ENCODE peak calls at places on chromosomes 4 and X, in eight cellular contexts. H, Y, L, O, G, C, K and N are unnamed samples.

GRCh38 chrX:119734897-119735339 is 23.5 kb upstream of the SOWAHD start:
- DNase-seq in H (peak), Y (no peak), L (no peak), O (peak), G (peak), C (no peak), K (peak), N (no peak)

GRCh38 chr4:25863347-25863784 is 578 bp upstream of the SEL1L3 start:
- DNase-seq in H (no peak), Y (no peak), L (no peak), O (no peak), G (no peak), C (no peak), K (peak), N (no peak)

GRCh38 chr4:52869196-52869595 is 7.1 kb downstream of the RASL11B start:
- DNase-seq in H (peak), Y (peak), L (no peak), O (peak), G (peak), C (no peak), K (peak), N (no peak)

GRCh38 chr4:169351860-169352259 is 81.1 kb upstream of the SH3RF1 start:
- DNase-seq in H (peak), Y (no peak), L (no peak), O (no peak), G (no peak), C (no peak), K (no peak), N (no peak)

GRCh38 chr4:153345011-153345981 is 808 bp downstream of the MND1 start:
- DNase-seq in H (peak), Y (peak), L (no peak), O (peak), G (peak), C (peak), K (peak), N (no peak)

GRCh38 chrX:129983575-129984131 is 1.2 kb downstream of the BCORL1 start:
- DNase-seq in H (no peak), Y (no peak), L (no peak), O (no peak), G (peak), C (peak), K (peak), N (no peak)

GRCh38 chr4:40916880-40917279 is 167.1 kb downstream of the NSUN7 start:
- DNase-seq in H (peak), Y (no peak), L (no peak), O (peak), G (peak), C (no peak), K (peak), N (no peak)

GRCh38 chr4:152255437-152255836 is 280.5 kb downstream of the FBXW7 start:
- DNase-seq in H (no peak), Y (no peak), L (no peak), O (peak), G (peak), C (no peak), K (no peak), N (no peak)

GRCh38 chr4:47741200-47741599 is 96.7 kb downstream of the CORIN start:
- DNase-seq in H (peak), Y (no peak), L (no peak), O (peak), G (no peak), C (no peak), K (no peak), N (no peak)

GRCh38 chrX:120797201-120797938 is 78.3 kb downstream of the CT47B1 start:
- DNase-seq in H (peak), Y (no peak), L (no peak), O (peak), G (no peak), C (no peak), K (no peak), N (no peak)

GRCh38 chrX:124665878-124666425 is 319.6 kb downstream of the SH2D1A start:
- DNase-seq in H (no peak), Y (no peak), L (no peak), O (no peak), G (no peak), C (no peak), K (no peak), N (no peak)

GRCh38 chrX:105136786-105137185 is 83.7 kb downstream of the TEX13A start:
- DNase-seq in H (no peak), Y (no peak), L (no peak), O (no peak), G (no peak), C (no peak), K (no peak), N (no peak)

GRCh38 chr4:11623726-11624037 is 195.0 kb upstream of the HS3ST1 start:
- DNase-seq in H (peak), Y (no peak), L (no peak), O (no peak), G (no peak), C (no peak), K (peak), N (no peak)

GRCh38 chr4:122577808-122578781 is 42.8 kb downstream of the IL21 start:
- DNase-seq in H (peak), Y (no peak), L (no peak), O (peak), G (no peak), C (peak), K (no peak), N (no peak)

GRCh38 chr4:101400096-101400495 is 52.8 kb upstream of the PPP3CA start:
- DNase-seq in H (peak), Y (no peak), L (no peak), O (no peak), G (no peak), C (no peak), K (no peak), N (no peak)

GRCh38 chr4:54185380-54185779 is 43.7 kb upstream of the PDGFRA start:
- DNase-seq in H (no peak), Y (no peak), L (no peak), O (no peak), G (no peak), C (no peak), K (no peak), N (no peak)
- TF ChIP-seq CTCF in H (peak), Y (no peak), L (no peak), O (no peak), G (no peak), C (no peak), K (no peak), N (no peak)

GRCh38 chr4:23369331-23369730 is 520.5 kb downstream of the PPARGC1A start:
- DNase-seq in H (no peak), Y (no peak), L (no peak), O (no peak), G (no peak), C (no peak), K (no peak), N (no peak)

GRCh38 chr4:23365086-23365485 is 524.8 kb downstream of the PPARGC1A start:
- DNase-seq in H (no peak), Y (no peak), L (no peak), O (no peak), G (no peak), C (no peak), K (no peak), N (no peak)

GRCh38 chr4:23364167-23364566 is 525.7 kb downstream of the PPARGC1A start:
- DNase-seq in H (no peak), Y (no peak), L (no peak), O (no peak), G (no peak), C (no peak), K (no peak), N (no peak)

GRCh38 chr4:23366207-23366906 is 523.5 kb downstream of the PPARGC1A start:
- DNase-seq in H (no peak), Y (no peak), L (no peak), O (no peak), G (no peak), C (no peak), K (no peak), N (no peak)

GRCh38 chr4:23368081-23368697 is 521.7 kb downstream of the PPARGC1A start:
- DNase-seq in H (peak), Y (no peak), L (no peak), O (no peak), G (no peak), C (no peak), K (peak), N (no peak)
- TF ChIP-seq CTCF in H (no peak), Y (no peak), L (no peak), O (peak), G (no peak), C (no peak), K (no peak), N (no peak)

GRCh38 chrX:115547448-115547847 is 13.5 kb upstream of the PLS3 start:
- DNase-seq in H (no peak), Y (no peak), L (no peak), O (no peak), G (no peak), C (no peak), K (no peak), N (no peak)
- TF ChIP-seq CTCF in H (no peak), Y (no peak), L (no peak), O (peak), G (no peak), C (no peak), K (no peak), N (no peak)

GRCh38 chr4:71941001-71941400 is 90.8 kb upstream of the NPFFR2 start:
- DNase-seq in H (peak), Y (no peak), L (no peak), O (peak), G (no peak), C (no peak), K (no peak), N (no peak)
- TF ChIP-seq CTCF in H (peak), Y (no peak), L (peak), O (peak), G (no peak), C (no peak), K (no peak), N (no peak)

DNA sequence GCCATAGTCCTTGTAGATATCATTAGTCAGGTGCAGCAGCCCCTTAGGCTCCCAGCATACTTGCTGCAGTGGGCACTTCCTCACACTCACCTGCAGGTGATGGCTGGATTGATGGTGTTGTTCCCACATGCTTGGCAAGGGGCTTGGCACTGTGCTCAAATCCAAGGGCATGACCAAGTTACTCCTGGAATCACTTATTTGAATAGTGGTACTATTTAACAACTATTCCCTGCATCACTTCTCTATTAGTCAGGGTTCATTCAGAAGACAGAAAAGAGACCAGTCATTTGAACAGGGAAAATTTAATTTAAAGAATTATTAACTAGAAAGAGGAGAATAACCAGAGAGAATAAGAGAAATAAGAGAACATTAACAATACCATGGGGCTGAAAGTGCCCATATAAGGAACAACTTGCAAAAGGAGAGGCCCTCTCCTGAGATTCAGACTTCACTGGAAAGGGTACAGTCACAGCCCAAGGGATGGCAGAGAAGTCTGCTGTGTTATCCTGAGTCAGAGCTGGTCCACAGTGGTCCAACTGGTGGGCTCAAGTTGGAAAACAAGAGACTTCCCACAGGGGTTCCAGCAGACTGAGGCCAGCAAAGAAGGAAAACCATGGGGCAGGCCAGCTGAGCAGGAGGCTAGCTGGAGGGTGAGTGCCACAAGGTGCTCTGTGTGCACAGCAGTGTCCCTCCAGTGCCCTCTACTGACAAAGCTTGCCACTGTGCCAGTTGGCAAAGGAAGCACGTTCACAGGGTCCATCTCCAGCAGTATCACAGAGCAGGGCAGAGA is 9.8 kb downstream of the SPP1 start:
- DNase-seq in H (peak), Y (no peak), L (no peak), O (peak), G (no peak), C (peak), K (peak), N (no peak)
- TF ChIP-seq CTCF in H (peak), Y (peak), L (peak), O (peak), G (peak), C (peak), K (no peak), N (no peak)

GRCh38 chrX:15382809-15383208 is 1.4 kb downstream of the VEGFD start:
- DNase-seq in H (no peak), Y (no peak), L (no peak), O (no peak), G (no peak), C (no peak), K (no peak), N (no peak)
- TF ChIP-seq CTCF in H (no peak), Y (no peak), L (no peak), O (no peak), G (no peak), C (no peak), K (no peak), N (no peak)

GRCh38 chr4:2786152-2786671 is 6.7 kb upstream of the SH3BP2 start:
- DNase-seq in H (no peak), Y (no peak), L (no peak), O (no peak), G (peak), C (no peak), K (no peak), N (no peak)

GRCh38 chr4:2788532-2789103 is 4.3 kb upstream of the SH3BP2 start:
- DNase-seq in H (peak), Y (no peak), L (no peak), O (peak), G (peak), C (no peak), K (no peak), N (no peak)

GRCh38 chr4:2788101-2788500 is 4.8 kb upstream of the SH3BP2 start:
- DNase-seq in H (no peak), Y (no peak), L (no peak), O (no peak), G (no peak), C (no peak), K (no peak), N (no peak)

GRCh38 chr4:2786794-2787229 is 6.1 kb upstream of the SH3BP2 start:
- DNase-seq in H (no peak), Y (no peak), L (no peak), O (no peak), G (peak), C (no peak), K (no peak), N (no peak)

DNA sequence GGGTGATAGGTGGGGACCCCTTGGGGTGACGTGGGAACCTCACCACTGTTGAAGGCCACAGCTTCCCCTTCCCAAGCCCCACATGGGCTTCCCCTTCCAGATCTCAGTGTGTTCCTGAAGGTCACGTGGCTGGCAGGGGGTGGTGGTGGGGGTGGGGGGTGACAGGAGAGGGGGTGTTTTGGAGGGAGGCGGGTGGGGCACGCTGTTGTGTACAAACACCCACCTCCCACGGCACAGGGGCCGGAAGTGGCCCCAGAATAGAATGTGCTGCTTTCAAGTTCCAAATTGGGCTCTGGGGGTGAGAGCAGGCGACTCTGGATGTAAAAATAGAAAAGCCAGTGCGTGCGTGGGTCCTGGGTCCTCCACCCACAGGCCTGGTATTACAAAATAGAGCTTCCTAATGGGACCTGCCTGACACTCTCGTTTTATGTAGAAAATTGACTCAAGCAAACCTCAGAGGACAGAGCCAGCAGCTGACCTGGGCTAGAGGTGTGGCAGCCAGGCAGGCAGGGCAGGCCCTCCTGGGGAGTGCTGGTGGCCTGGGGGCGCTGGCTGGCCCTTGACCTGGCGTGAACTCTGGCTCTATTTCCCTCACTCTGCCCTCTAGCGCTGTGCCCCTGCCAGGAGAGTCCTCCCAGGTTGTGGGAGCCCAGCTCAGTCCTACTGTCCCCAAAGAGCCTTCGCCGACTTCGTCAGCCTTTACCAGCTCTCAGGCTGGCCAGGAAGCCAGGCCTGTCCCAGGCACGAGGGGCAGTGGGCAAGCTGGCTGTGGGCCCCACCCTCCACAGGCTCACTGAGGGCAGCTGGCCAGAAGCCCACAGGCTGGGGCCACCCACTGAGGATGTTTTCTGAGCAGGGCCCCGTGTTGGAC is 5.4 kb upstream of the SH3BP2 start:
- DNase-seq in H (no peak), Y (no peak), L (no peak), O (no peak), G (peak), C (no peak), K (no peak), N (no peak)
- TF ChIP-seq CTCF in H (no peak), Y (no peak), L (no peak), O (no peak), G (no peak), C (no peak), K (no peak), N (no peak)

DNA sequence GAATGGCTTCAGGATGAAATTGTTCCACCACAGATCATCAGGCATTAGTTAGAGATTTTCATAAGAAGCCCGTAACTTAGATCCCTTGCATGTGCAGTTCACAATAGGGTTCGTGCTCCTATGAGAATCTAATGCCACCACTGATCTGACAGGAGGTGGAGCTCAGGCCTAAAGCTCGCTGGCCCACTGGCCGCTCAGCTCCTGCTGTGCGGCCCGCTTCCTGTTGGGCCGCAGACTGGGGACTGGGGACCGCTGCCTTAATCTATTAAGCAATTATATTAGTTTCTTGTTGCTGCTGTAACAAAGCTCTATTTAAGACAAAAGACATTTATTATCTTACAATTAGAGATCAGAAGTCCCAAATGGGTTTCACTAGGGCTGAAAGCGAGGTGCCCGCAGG is 205.6 kb downstream of the LARP7 start:
- DNase-seq in H (no peak), Y (no peak), L (no peak), O (no peak), G (no peak), C (no peak), K (no peak), N (no peak)
- TF ChIP-seq CTCF in H (no peak), Y (no peak), L (no peak), O (no peak), G (no peak), C (no peak), K (no peak), N (no peak)